ENCODE peak calls at places on chromosomes 2 and 18, in four cellular contexts. One of them, this sample, is unnamed.

GRCh38 chr2:9473308-9473984 is 905 bp upstream of the IAH1 start:
- DNase-seq in trophoblast cell: peak; percentile 40
- DNase-seq in IMR-90: no peak
- DNase-seq in neuronal stem cell: no peak
- DNase-seq in this sample: no peak

GRCh38 chr2:7953184-7953583 is 728.7 kb upstream of the ID2 start:
- DNase-seq in trophoblast cell: no peak
- DNase-seq in IMR-90: no peak
- DNase-seq in neuronal stem cell: no peak
- DNase-seq in this sample: no peak

GRCh38 chr2:217922101-217923006 is 80.4 kb downstream of the TNS1 start:
- DNase-seq in trophoblast cell: no peak
- DNase-seq in IMR-90: peak; percentile 55
- DNase-seq in neuronal stem cell: no peak
- DNase-seq in this sample: no peak

GRCh38 chr2:43032248-43032893 is 194.0 kb downstream of the ZFP36L2 start:
- DNase-seq in trophoblast cell: no peak
- DNase-seq in IMR-90: no peak
- DNase-seq in neuronal stem cell: no peak
- DNase-seq in this sample: no peak

GRCh38 chr2:118613742-118614141 is 233.7 kb downstream of the EN1 start:
- DNase-seq in trophoblast cell: no peak
- DNase-seq in IMR-90: no peak
- DNase-seq in neuronal stem cell: no peak
- DNase-seq in this sample: no peak

GRCh38 chr2:172458561-172459124 is 31.3 kb downstream of the ITGA6 start:
- DNase-seq in trophoblast cell: no peak
- DNase-seq in IMR-90: no peak
- DNase-seq in neuronal stem cell: no peak
- DNase-seq in this sample: no peak

GRCh38 chr2:241354668-241355658 is 1.1 kb upstream of the FARP2 start:
- DNase-seq in trophoblast cell: peak; percentile 69
- DNase-seq in IMR-90: peak; percentile 51
- DNase-seq in neuronal stem cell: peak; percentile 70
- DNase-seq in this sample: peak; percentile 78

GRCh38 chr2:36568533-36569246 is 29.3 kb downstream of the FEZ2 start:
- DNase-seq in trophoblast cell: no peak
- DNase-seq in IMR-90: peak; percentile 66
- DNase-seq in neuronal stem cell: no peak
- DNase-seq in this sample: peak; percentile 54

GRCh38 chr2:152348388-152348787 is 13.4 kb downstream of the FMNL2 start:
- DNase-seq in trophoblast cell: peak; percentile 41
- DNase-seq in IMR-90: peak; percentile 10
- DNase-seq in neuronal stem cell: no peak
- DNase-seq in this sample: peak; percentile 20

GRCh38 chr2:74530239-74531161 is 767 bp downstream of the HTRA2 start:
- DNase-seq in trophoblast cell: peak; percentile 20
- DNase-seq in IMR-90: peak; percentile 52
- DNase-seq in neuronal stem cell: no peak
- DNase-seq in this sample: peak; percentile 55

GRCh38 chr2:85999131-85999831 is 106.4 kb downstream of the POLR1A start:
- DNase-seq in trophoblast cell: no peak
- DNase-seq in IMR-90: peak; percentile 49
- DNase-seq in neuronal stem cell: no peak
- DNase-seq in this sample: peak; percentile 55

GRCh38 chr2:172929644-172930043 is 146.0 kb upstream of the MAP3K20 start:
- DNase-seq in trophoblast cell: no peak
- DNase-seq in IMR-90: no peak
- DNase-seq in neuronal stem cell: no peak
- DNase-seq in this sample: no peak

GRCh38 chr2:233823731-233824121 is 30.6 kb downstream of the HJURP start:
- DNase-seq in trophoblast cell: no peak
- DNase-seq in IMR-90: no peak
- DNase-seq in neuronal stem cell: no peak
- DNase-seq in this sample: no peak

GRCh38 chr2:218727502-218728165 is 17.0 kb downstream of the TTLL4 start:
- DNase-seq in trophoblast cell: no peak
- DNase-seq in IMR-90: peak; percentile 34
- DNase-seq in neuronal stem cell: no peak
- DNase-seq in this sample: peak; percentile 24

DNA sequence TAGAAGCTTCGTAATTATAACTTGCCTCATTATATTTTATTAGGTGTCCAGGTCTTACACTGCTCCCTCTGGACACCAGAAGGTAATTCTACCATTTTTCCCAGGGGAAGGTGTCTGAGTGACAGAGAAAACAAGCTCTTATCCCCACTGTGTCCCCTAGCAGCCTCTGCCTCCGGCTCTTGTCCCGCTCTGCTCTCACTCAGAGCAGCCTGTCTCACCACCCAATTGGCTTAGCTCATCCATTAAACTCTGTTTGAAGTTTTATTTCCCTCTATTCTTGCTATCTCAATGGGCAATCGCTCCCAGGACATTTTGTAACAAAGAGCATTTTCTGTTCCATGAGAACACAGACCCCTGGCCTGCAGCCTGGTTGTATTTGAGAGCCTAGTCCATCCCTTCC is 90.6 kb upstream of the LDAH start:
- DNase-seq in trophoblast cell: no peak
- DNase-seq in IMR-90: no peak
- DNase-seq in neuronal stem cell: no peak
- DNase-seq in this sample: no peak
- H3K4me2 ChIP-seq in trophoblast cell: no peak overlapping the region
- H3K4me2 ChIP-seq in IMR-90: no peak overlapping the region
- H3K4me2 ChIP-seq in neuronal stem cell: no peak overlapping the region
- H3K4me2 ChIP-seq in this sample: no peak overlapping the region

GRCh38 chr18:59985289-59985688 is 85.5 kb downstream of the PMAIP1 start:
- DNase-seq in trophoblast cell: no peak
- DNase-seq in IMR-90: no peak
- DNase-seq in neuronal stem cell: no peak
- DNase-seq in this sample: no peak

GRCh38 chr18:59980052-59980668 is 80.4 kb downstream of the PMAIP1 start:
- DNase-seq in trophoblast cell: no peak
- DNase-seq in IMR-90: no peak
- DNase-seq in neuronal stem cell: no peak
- DNase-seq in this sample: no peak

GRCh38 chr18:59986139-59986538 is 86.3 kb downstream of the PMAIP1 start:
- DNase-seq in trophoblast cell: no peak
- DNase-seq in IMR-90: no peak
- DNase-seq in neuronal stem cell: no peak
- DNase-seq in this sample: no peak

GRCh38 chr18:59987102-59987501 is 87.3 kb downstream of the PMAIP1 start:
- DNase-seq in trophoblast cell: no peak
- DNase-seq in IMR-90: no peak
- DNase-seq in neuronal stem cell: no peak
- DNase-seq in this sample: no peak

DNA sequence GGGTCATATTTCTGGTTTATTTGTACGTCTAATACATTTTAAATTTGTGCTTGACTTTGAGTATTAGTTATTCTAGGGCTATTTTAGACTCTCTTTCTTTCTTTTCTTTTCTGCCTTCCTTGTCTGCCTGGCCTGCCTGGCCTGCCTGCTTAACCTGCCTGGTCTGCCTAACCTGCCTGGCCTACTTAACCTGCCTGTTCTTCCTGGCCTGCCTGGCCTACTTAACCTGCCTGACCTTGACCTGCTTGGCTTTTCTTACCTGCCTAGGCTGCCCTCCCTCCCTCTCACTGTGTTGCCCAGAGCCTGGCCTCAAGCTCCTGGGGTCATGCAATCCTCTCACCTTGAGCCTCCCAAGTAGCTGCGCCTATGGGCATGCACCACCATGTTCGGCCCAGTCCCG is 83.7 kb downstream of the PMAIP1 start:
- DNase-seq in trophoblast cell: no peak
- DNase-seq in IMR-90: no peak
- DNase-seq in neuronal stem cell: no peak
- DNase-seq in this sample: no peak
- H2AFZ ChIP-seq in trophoblast cell: no peak overlapping the region
- H2AFZ ChIP-seq in IMR-90: no peak overlapping the region
- H2AFZ ChIP-seq in neuronal stem cell: no peak overlapping the region
- H2AFZ ChIP-seq in this sample: no peak overlapping the region

GRCh38 chr2:131105156-131105949 is at the start of gene PLEKHB2:
- DNase-seq in trophoblast cell: peak; percentile 90
- DNase-seq in IMR-90: peak; percentile 86
- DNase-seq in neuronal stem cell: peak; percentile 91
- DNase-seq in this sample: peak; percentile 89
- H3K4ac ChIP-seq in trophoblast cell: peak within 1 kb of the TSS; percentile 71
- H3K4ac ChIP-seq in IMR-90: peak within 1 kb of the TSS; percentile 88
- H3K4ac ChIP-seq in neuronal stem cell: no peak within 1 kb of the TSS
- H3K4ac ChIP-seq in this sample: peak within 1 kb of the TSS; percentile 13

DNA sequence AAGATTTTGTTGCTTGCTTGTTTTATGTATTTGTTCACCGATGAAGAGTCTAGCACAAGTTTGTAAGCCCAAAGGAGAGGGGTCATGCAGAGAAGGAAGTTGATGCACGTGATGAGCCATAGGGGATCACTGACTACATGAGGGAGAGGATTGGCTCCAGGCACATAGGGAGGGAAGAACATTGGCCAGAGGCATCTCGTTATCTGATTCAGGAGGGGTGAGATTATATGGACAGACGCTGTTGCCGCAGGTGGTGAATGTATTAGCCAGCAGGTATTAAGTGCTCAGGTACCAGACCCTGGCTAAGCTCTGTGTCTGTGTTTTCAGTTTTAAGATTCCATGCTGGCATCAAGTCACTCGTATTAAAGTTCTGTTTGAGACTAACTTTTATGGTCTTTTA is 91.8 kb upstream of the CHST9 start:
- DNase-seq in trophoblast cell: peak; percentile 78
- DNase-seq in IMR-90: no peak
- DNase-seq in neuronal stem cell: no peak
- DNase-seq in this sample: no peak
- H3K4me2 ChIP-seq in trophoblast cell: no peak overlapping the region
- H3K4me2 ChIP-seq in IMR-90: no peak overlapping the region
- H3K4me2 ChIP-seq in neuronal stem cell: no peak overlapping the region
- H3K4me2 ChIP-seq in this sample: no peak overlapping the region

DNA sequence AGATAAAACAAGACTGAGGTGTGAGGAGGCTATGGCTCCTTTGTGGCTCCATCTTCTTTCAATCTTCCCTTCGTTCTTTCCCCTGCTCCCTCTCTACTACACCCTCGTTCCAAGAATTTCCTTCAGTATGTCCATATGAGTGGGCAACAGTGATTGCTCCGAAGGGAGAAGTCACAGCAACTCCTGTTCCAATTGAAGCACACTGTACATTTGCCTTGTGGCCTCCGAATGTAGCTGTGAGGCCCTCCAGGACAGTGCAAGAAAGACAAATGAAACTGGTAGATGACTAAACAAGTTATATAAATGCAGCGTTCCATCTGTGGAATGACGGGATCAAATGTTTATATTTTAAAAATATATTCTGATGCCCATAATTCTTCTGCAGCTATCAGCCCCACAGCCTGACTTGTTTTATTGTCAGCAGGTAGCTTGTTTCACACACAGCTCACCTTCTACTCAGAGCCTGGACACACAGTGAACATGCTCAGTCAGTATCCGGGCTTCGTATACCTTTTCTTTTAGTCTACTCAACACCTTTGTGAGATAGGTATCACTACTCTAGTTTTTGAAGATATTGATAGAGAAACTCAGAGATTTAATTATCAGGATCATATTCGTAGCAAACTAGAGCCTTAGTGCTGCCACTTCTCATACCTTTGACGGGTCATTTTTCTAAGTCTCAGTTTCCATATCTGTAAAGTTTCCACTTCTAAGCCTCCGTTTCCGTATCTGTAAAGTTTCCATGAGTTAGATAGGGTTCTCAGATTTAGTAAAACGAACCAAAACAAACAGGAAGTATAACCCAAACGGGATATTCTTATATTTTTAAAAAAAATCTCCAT is 216.7 kb upstream of the STON1 start:
- DNase-seq in trophoblast cell: no peak
- DNase-seq in IMR-90: no peak
- DNase-seq in neuronal stem cell: no peak
- DNase-seq in this sample: no peak
- H2AFZ ChIP-seq in trophoblast cell: no peak overlapping the region
- H2AFZ ChIP-seq in IMR-90: peak overlapping the region; percentile 27
- H2AFZ ChIP-seq in neuronal stem cell: no peak overlapping the region
- H2AFZ ChIP-seq in this sample: no peak overlapping the region

GRCh38 chr18:11808001-11808855 is 43.0 kb upstream of the CHMP1B start:
- DNase-seq in trophoblast cell: peak; percentile 76
- DNase-seq in IMR-90: peak; percentile 64
- DNase-seq in neuronal stem cell: no peak
- DNase-seq in this sample: peak; percentile 31
- H3K4ac ChIP-seq in trophoblast cell: no peak overlapping the region
- H3K4ac ChIP-seq in IMR-90: peak overlapping the region; percentile 95
- H3K4ac ChIP-seq in neuronal stem cell: no peak overlapping the region
- H3K4ac ChIP-seq in this sample: no peak overlapping the region

DNA sequence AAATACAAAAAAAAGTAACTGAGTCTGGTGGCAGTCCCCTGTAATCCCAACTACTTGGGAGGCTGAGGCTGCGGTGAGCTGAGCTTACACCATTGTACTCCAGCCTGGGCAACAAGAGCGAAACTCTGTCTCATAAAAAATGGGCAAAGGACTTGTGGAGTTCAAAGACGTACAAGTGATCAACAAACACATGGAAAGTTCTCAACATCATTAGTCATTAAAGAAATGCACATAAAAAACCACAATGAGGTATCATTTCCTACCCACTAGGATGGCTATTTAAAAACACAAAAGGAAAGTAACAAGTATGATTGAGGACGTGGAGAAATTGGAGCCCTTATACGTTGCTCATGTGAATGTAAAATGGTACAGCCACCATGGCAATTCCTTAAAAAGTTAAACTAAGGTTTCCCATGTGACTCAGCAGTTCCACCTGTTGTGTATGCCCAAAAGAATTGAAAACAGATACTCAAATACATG is 52.3 kb downstream of the RAB10 start:
- DNase-seq in trophoblast cell: no peak
- DNase-seq in IMR-90: peak; percentile 84
- DNase-seq in neuronal stem cell: no peak
- DNase-seq in this sample: peak; percentile 76
- H3K4me2 ChIP-seq in trophoblast cell: no peak overlapping the region
- H3K4me2 ChIP-seq in IMR-90: peak overlapping the region; percentile 46
- H3K4me2 ChIP-seq in neuronal stem cell: no peak overlapping the region
- H3K4me2 ChIP-seq in this sample: no peak overlapping the region